ENCODE peak calls at places on chromosomes 6 and 20, in seven cellular contexts. G, A, K, O, D, X and V are unnamed samples. For H3K27me3, the result is how much of the 10 kb centered on the place peaks cover.

GRCh38 chr20:58888521-58889333 is 36.2 kb downstream of the GNAS start:
- DNase-seq in O (peak), D (peak), X (peak), G (peak), K (peak), A (peak), V (peak)

GRCh38 chr20:19710336-19710721 is 47.7 kb upstream of the RIN2 start:
- DNase-seq in D (no peak), K (no peak), O (no peak), X (no peak), A (no peak), G (no peak), V (no peak)

GRCh38 chr6:83467620-83468036 is 36.8 kb upstream of the ME1 start:
- DNase-seq in G (no peak), D (no peak), A (no peak), O (no peak), K (peak), X (no peak), V (peak)

GRCh38 chr20:47295921-47296426 is 60.5 kb downstream of the ZMYND8 start:
- DNase-seq in O (peak), K (peak), A (no peak), D (no peak), X (no peak), G (no peak), V (no peak)

GRCh38 chr6:1130692-1131091 is 181.2 kb upstream of the FOXQ1 start:
- DNase-seq in G (no peak), A (no peak), D (no peak), K (no peak), O (no peak), X (no peak), V (no peak)

GRCh38 chr20:5706797-5707196 is 43.4 kb upstream of the SHLD1 start:
- DNase-seq in K (no peak), X (no peak), D (no peak), A (no peak), G (no peak), O (no peak), V (no peak)

GRCh38 chr6:1618305-1619105 is 8.8 kb downstream of the FOXC1 start:
- DNase-seq in A (peak), G (no peak), O (no peak), K (no peak), X (no peak), D (no peak), V (no peak)

GRCh38 chr6:147564556-147564955 is 56.1 kb downstream of the SAMD5 start:
- DNase-seq in A (no peak), G (no peak), X (no peak), O (peak), K (no peak), D (no peak), V (no peak)

GRCh38 chr6:105993769-105994521 is 92.2 kb upstream of the PRDM1 start:
- DNase-seq in X (peak), K (peak), O (peak), D (no peak), G (peak), A (peak), V (no peak)

GRCh38 chr6:158619922-158620801 is 24.4 kb downstream of the DYNLT1 start:
- DNase-seq in D (no peak), X (no peak), G (no peak), A (no peak), O (no peak), K (no peak), V (no peak)

GRCh38 chr6:128919412-128919811 is 36.5 kb downstream of the LAMA2 start:
- DNase-seq in A (no peak), X (no peak), K (no peak), G (no peak), O (peak), D (no peak), V (no peak)

GRCh38 chr20:20395087-20395486 is 27.2 kb downstream of the INSM1 start:
- DNase-seq in A (no peak), O (no peak), K (no peak), X (no peak), D (no peak), G (no peak), V (no peak)

GRCh38 chr6:836276-836853 is 143.4 kb upstream of the EXOC2 start:
- DNase-seq in O (no peak), X (no peak), D (no peak), K (no peak), G (no peak), A (no peak), V (no peak)

DNA sequence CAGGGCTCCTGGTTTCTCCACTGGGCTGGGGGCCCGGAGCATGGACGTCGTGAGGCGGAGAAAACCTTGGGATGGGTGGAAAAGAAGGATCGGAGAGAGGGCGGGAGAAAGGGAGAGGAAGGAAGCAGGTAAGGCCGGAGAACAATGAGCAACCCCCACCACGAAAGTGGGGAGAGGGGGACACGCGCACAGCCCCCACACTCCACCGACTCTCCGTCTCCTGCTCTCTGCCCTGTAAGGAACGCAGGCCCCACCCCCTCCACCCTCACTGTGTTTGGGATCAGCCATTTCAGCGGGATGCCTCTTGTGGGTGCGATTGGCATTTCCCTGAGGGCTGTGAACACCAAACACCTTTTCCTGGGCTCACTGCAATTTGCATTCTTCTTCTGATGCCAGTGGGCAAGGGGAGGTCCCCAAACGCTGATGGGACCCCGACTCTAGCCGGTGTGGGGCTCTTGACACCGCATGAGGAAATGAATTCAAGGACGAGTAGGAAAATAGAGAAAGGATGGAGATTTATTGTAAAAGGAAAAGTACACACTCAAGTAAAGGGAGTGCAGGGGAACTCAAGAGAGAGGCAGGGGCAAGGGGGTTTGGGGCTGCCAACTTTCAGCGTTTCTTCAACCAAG is 13.0 kb upstream of the RAET1L start:
- DNase-seq in G (no peak), O (no peak), X (no peak), K (no peak), D (no peak), A (peak), V (no peak)
- H3K27me3 ChIP-seq in G (under half), O (under half), X (under half), K (under half), D (half or more), A (half or more), V (half or more)

DNA sequence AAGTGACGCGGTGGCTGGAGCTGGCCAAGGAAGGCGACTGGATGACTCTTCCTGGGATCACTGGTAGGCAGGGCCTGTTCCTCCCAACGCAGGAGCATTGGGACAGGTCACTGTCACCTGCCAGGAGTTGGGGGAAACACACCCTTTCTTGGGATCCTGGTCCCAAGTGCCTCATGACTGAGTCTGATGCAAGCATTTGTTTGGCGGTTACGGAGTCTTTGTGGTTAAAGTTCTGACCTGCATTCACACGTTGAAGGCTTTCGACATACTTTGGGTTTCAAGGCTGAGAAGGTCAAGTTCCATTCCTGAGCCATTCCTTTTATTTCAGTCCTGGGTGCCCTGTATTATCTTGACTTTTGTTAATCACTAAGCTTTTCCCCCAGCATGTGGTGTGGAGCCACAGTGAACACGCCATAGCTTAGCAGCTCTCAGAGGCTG is 6.0 kb downstream of the PNLDC1 start:
- DNase-seq in X (no peak), A (no peak), D (no peak), G (no peak), K (no peak), O (peak), V (no peak)
- H3K27me3 ChIP-seq in X (under half), A (under half), D (under half), G (under half), K (under half), O (under half), V (under half)

GRCh38 chr6:17673543-17674254 is 33.0 kb downstream of the NUP153 start:
- DNase-seq in O (no peak), G (no peak), A (no peak), D (no peak), X (no peak), K (no peak), V (no peak)
- H3K27me3 ChIP-seq in O (under half), G (under half), A (under half), D (under half), X (under half), K (under half), V (under half)

GRCh38 chr6:107624050-107624449 is 134.1 kb downstream of the SOBP start:
- DNase-seq in O (no peak), A (peak), G (no peak), K (no peak), D (no peak), X (no peak), V (no peak)
- H3K27me3 ChIP-seq in O (under half), A (under half), G (under half), K (under half), D (under half), X (under half), V (under half)

DNA sequence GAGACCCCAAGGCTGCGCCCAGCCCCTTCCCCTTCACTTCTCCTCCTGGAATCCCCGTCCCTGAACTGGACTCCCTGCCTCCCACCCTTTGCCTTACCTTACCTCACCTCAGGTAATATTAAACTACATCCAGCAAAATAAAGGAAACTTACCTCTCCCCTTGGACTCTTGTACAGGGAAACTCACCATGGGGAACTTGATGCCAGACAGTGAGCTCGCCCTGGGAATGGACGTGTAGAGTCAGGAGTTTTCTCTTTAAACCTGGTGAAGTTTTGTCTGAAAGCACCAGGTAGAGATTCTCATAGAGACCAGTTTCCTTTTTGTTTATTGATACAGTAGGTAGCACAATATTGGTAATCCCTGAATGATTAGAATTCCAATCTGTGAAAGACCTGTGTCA is 539 bp upstream of the HLA-C start:
- DNase-seq in O (peak), X (no peak), D (no peak), K (no peak), A (peak), G (no peak), V (no peak)
- H3K27me3 ChIP-seq in O (under half), X (under half), D (under half), K (under half), A (under half), G (under half), V (under half)

GRCh38 chr20:56629464-56630085 is 469 bp downstream of the TFAP2C start:
- DNase-seq in K (no peak), X (no peak), D (no peak), O (no peak), G (no peak), A (peak), V (no peak)
- H3K27me3 ChIP-seq in K (under half), X (under half), D (half or more), O (half or more), G (under half), A (half or more), V (half or more)